ENCODE peak calls at places on chromosome 16, in five cellular contexts. F is IMR-90, B is right lobe of liver, J is mammary epithelial cell, I is Caco-2. U is an unnamed sample. For H3K27me3, the result is how much of the 10 kb centered on the place peaks cover.

GRCh38 chr16:62225675-62226074 is 189.4 kb upstream of the CDH8 start:
- DNase-seq in F (no peak), B (peak), J (peak), I (peak), U (peak)

GRCh38 chr16:4852221-4852872 is 5.1 kb downstream of the UBN1 start:
- DNase-seq in F (peak), B (no peak), J (peak), I (no peak), U (no peak)

GRCh38 chr16:72884037-72884436 is 163.9 kb downstream of the ZFHX3 start:
- DNase-seq in F (peak), B (no peak), J (peak), I (no peak), U (no peak)

GRCh38 chr16:10964039-10964890 is 19.9 kb downstream of the CLEC16A start:
- DNase-seq in F (peak), B (peak), J (peak), I (peak), U (peak)

GRCh38 chr16:14485131-14485551 is 144.9 kb downstream of the PARN start:
- DNase-seq in F (peak), B (no peak), J (no peak), I (no peak), U (no peak)

GRCh38 chr16:48444574-48444973 is 59.4 kb upstream of the SIAH1 start:
- DNase-seq in F (peak), B (no peak), J (peak), I (no peak), U (no peak)

GRCh38 chr16:30786115-30786935 is 680 bp downstream of the ZNF629 start:
- DNase-seq in F (peak), B (no peak), J (peak), I (peak), U (peak)

GRCh38 chr16:89153848-89154271 is 17.7 kb upstream of the CDH15 start:
- DNase-seq in F (no peak), B (peak), J (no peak), I (no peak), U (no peak)

GRCh38 chr16:19595043-19595767 is 39.7 kb downstream of the VPS35L start:
- DNase-seq in F (peak), B (no peak), J (no peak), I (peak), U (peak)

GRCh38 chr16:10332301-10332700 is 53.6 kb upstream of the ATF7IP2 start:
- DNase-seq in F (no peak), B (no peak), J (no peak), I (peak), U (no peak)

GRCh38 chr16:17154981-17155380 is 315.8 kb downstream of the XYLT1 start:
- DNase-seq in F (no peak), B (no peak), J (no peak), I (no peak), U (no peak)

GRCh38 chr16:87391324-87391949 is 699 bp upstream of the MAP1LC3B start:
- DNase-seq in F (no peak), B (peak), J (no peak), I (peak), U (no peak)

DNA sequence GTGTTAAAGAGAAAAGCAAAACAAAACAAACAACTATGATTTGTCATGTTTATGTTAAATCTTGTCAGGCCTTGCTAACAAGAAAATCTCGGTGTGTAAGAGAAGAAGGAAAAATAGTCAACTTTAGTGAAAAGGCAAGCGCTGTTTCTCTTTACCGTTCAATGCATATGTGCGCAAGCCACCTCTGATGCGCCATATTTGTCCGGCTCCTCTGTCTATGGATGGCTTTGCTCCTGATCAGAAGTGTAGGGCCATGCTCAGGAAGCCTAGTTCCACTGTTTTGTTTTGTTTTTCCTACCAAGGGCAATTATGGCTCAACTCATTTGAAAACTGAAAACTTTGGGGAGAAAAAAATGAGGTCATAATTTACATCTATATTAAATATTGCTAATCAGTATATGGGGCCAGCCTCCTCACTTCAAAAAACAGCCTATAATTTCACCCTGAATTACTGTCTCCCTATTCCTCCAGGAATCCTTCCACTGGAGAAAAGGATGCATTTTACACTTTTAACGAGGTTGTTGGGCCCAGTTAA is 4.6 kb downstream of the MAF start:
- DNase-seq in F (no peak), B (no peak), J (peak), I (no peak), U (no peak)
- H3K4me3 ChIP-seq in F (no peak), B (peak), J (peak), I (no peak), U (no peak)

DNA sequence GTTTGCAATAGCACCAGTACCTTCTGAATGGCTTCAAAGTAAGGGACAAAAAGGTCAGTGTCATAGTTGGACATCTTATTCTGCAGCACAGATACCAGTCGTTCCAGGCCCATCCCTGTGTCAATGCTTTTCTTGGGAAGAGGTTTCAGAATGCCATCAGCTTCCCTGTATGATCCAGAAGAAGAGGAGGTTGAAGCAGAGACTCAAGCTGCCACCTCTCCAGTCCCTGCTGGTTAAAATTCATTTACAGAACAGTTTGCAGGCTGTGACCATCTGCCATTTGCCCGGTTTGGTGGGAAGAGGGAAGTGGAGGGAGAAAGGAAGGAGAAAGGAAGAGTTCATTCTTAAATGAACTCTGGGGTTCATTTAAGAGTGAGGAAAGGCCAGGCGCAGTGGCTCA is 18.4 kb upstream of the EXOSC6 start:
- DNase-seq in F (no peak), B (peak), J (no peak), I (no peak), U (peak)
- H3K27me3 ChIP-seq in F (under half), B (under half), J (under half), I (under half), U (under half)

DNA sequence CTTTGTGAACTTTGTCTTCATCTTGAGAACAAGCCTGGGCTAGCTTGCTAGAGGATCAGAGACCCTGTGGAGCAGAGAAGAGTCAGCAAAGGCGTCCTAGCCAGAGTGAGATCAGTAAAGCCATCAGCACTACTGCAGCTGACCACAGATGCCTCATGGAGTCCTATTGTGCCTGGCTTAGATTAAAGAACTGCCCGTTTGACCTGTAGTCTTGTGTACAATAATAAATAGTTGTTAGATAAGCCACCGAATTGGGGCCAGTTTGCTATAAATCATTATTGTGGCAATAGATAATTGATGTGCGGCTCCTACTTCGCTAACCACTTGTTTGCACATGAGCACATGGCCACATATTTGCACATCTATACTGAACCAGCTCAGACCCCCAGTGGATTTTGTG is 103.0 kb downstream of the CYLD start:
- DNase-seq in F (no peak), B (no peak), J (no peak), I (no peak), U (no peak)
- H3K4me3 ChIP-seq in F (no peak), B (no peak), J (no peak), I (no peak), U (no peak)

GRCh38 chr16:3155972-3156371 is 21.1 kb downstream of the ZNF213 start:
- DNase-seq in F (no peak), B (no peak), J (no peak), I (no peak), U (no peak)

GRCh38 chr16:3157229-3158013 is 22.6 kb downstream of the ZNF213 start:
- DNase-seq in F (peak), B (no peak), J (peak), I (peak), U (peak)

GRCh38 chr16:3158498-3159314 is 23.9 kb downstream of the ZNF213 start:
- DNase-seq in F (peak), B (peak), J (peak), I (peak), U (peak)

GRCh38 chr16:3155181-3155580 is 20.4 kb downstream of the ZNF213 start:
- DNase-seq in F (no peak), B (no peak), J (no peak), I (no peak), U (no peak)

GRCh38 chr16:3158014-3158497 is 23.2 kb downstream of the ZNF213 start:
- DNase-seq in F (no peak), B (no peak), J (peak), I (no peak), U (no peak)
- H3K27me3 ChIP-seq in F (under half), B (under half), J (under half), I (under half), U (under half)

GRCh38 chr16:85235988-85236831 is 123.9 kb upstream of the CIBAR2 start:
- DNase-seq in F (no peak), B (peak), J (no peak), I (no peak), U (no peak)
- H3K4me3 ChIP-seq in F (peak), B (no peak), J (no peak), I (no peak), U (peak)

DNA sequence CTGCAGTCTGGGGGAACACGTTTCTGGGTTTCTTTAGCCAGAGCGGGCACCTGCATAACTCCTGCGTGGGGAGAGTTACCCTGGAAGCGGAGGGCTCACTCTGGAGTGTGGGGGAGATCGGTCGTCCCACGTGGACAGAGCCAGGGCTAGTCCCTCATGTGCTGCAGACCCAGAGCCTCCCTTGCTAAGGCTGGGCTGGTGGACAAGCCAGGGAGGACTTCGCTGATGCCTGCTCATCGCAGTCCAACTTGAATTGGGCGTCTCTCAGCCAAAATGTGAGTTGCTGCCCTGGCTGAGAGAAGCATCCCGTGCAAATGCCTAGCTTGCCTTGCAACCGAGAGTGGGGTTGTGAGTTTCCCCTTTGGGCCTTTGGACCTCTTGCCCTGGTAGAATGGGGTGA is 986 bp downstream of the CRISPLD2 start:
- DNase-seq in F (no peak), B (no peak), J (no peak), I (no peak), U (no peak)
- H3K27me3 ChIP-seq in F (under half), B (under half), J (under half), I (under half), U (under half)

U was measured in RWPE2.